ENCODE peak calls at places on chromosomes 13 and 19, in ten cellular contexts. One of them, this sample, is unnamed.

GRCh38 chr13:79044415-79044814 is 361.6 kb downstream of the RBM26 start:
- DNase-seq in stimulated activated CD4-positive, alpha-beta T cell treated with anti-CD3 and anti-CD28 coated beads, Interleukin-2, amount 100 ng/mL, for 48 hours: no peak
- DNase-seq in Right ventricle myocardium superior: no peak
- DNase-seq in lung microvascular endothelial cell: no peak
- DNase-seq in adipocyte: no peak
- DNase-seq in activated CD4-positive, alpha-beta T cell treated with anti-CD3 and anti-CD28 coated beads, Interleukin-2, amount 50 U/mL, for 48 hours: no peak
- DNase-seq in HCT116: no peak
- DNase-seq in body of pancreas: no peak
- DNase-seq in dermis microvascular lymphatic vessel endothelial cell: no peak
- DNase-seq in germinal center: no peak
- DNase-seq in this sample: no peak

GRCh38 chr13:43865892-43866291 is 13.6 kb downstream of the CCDC122 start:
- DNase-seq in germinal center: no peak
- DNase-seq in body of pancreas: no peak
- DNase-seq in stimulated activated CD4-positive, alpha-beta T cell treated with anti-CD3 and anti-CD28 coated beads, Interleukin-2, amount 100 ng/mL, for 48 hours: no peak
- DNase-seq in dermis microvascular lymphatic vessel endothelial cell: no peak
- DNase-seq in activated CD4-positive, alpha-beta T cell treated with anti-CD3 and anti-CD28 coated beads, Interleukin-2, amount 50 U/mL, for 48 hours: no peak
- DNase-seq in HCT116: peak
- DNase-seq in Right ventricle myocardium superior: no peak
- DNase-seq in adipocyte: peak
- DNase-seq in lung microvascular endothelial cell: peak
- DNase-seq in this sample: no peak

GRCh38 chr13:99916366-99917103 is 55.0 kb downstream of the ZIC5 start:
- DNase-seq in germinal center: peak
- DNase-seq in dermis microvascular lymphatic vessel endothelial cell: peak
- DNase-seq in stimulated activated CD4-positive, alpha-beta T cell treated with anti-CD3 and anti-CD28 coated beads, Interleukin-2, amount 100 ng/mL, for 48 hours: no peak
- DNase-seq in activated CD4-positive, alpha-beta T cell treated with anti-CD3 and anti-CD28 coated beads, Interleukin-2, amount 50 U/mL, for 48 hours: no peak
- DNase-seq in HCT116: peak
- DNase-seq in lung microvascular endothelial cell: peak
- DNase-seq in Right ventricle myocardium superior: no peak
- DNase-seq in adipocyte: peak
- DNase-seq in body of pancreas: peak
- DNase-seq in this sample: peak

GRCh38 chr13:76189882-76190519 is 553.9 kb downstream of the LMO7 start:
- DNase-seq in HCT116: no peak
- DNase-seq in body of pancreas: no peak
- DNase-seq in lung microvascular endothelial cell: no peak
- DNase-seq in Right ventricle myocardium superior: peak
- DNase-seq in germinal center: no peak
- DNase-seq in stimulated activated CD4-positive, alpha-beta T cell treated with anti-CD3 and anti-CD28 coated beads, Interleukin-2, amount 100 ng/mL, for 48 hours: no peak
- DNase-seq in activated CD4-positive, alpha-beta T cell treated with anti-CD3 and anti-CD28 coated beads, Interleukin-2, amount 50 U/mL, for 48 hours: no peak
- DNase-seq in dermis microvascular lymphatic vessel endothelial cell: no peak
- DNase-seq in adipocyte: no peak
- DNase-seq in this sample: no peak

GRCh38 chr19:19460258-19460731 is 54.8 kb downstream of the GATAD2A start:
- DNase-seq in activated CD4-positive, alpha-beta T cell treated with anti-CD3 and anti-CD28 coated beads, Interleukin-2, amount 50 U/mL, for 48 hours: peak
- DNase-seq in body of pancreas: no peak
- DNase-seq in lung microvascular endothelial cell: no peak
- DNase-seq in germinal center: no peak
- DNase-seq in Right ventricle myocardium superior: no peak
- DNase-seq in dermis microvascular lymphatic vessel endothelial cell: no peak
- DNase-seq in HCT116: no peak
- DNase-seq in stimulated activated CD4-positive, alpha-beta T cell treated with anti-CD3 and anti-CD28 coated beads, Interleukin-2, amount 100 ng/mL, for 48 hours: no peak
- DNase-seq in adipocyte: no peak
- DNase-seq in this sample: no peak

GRCh38 chr13:97855570-97855970 is 97.9 kb upstream of the IPO5 start:
- DNase-seq in Right ventricle myocardium superior: no peak
- DNase-seq in dermis microvascular lymphatic vessel endothelial cell: peak
- DNase-seq in stimulated activated CD4-positive, alpha-beta T cell treated with anti-CD3 and anti-CD28 coated beads, Interleukin-2, amount 100 ng/mL, for 48 hours: peak
- DNase-seq in activated CD4-positive, alpha-beta T cell treated with anti-CD3 and anti-CD28 coated beads, Interleukin-2, amount 50 U/mL, for 48 hours: no peak
- DNase-seq in body of pancreas: peak
- DNase-seq in adipocyte: peak
- DNase-seq in lung microvascular endothelial cell: peak
- DNase-seq in HCT116: peak
- DNase-seq in germinal center: peak
- DNase-seq in this sample: peak

GRCh38 chr19:58350001-58350801 is 3.1 kb downstream of the A1BG start:
- DNase-seq in HCT116: no peak
- DNase-seq in germinal center: no peak
- DNase-seq in dermis microvascular lymphatic vessel endothelial cell: no peak
- DNase-seq in stimulated activated CD4-positive, alpha-beta T cell treated with anti-CD3 and anti-CD28 coated beads, Interleukin-2, amount 100 ng/mL, for 48 hours: no peak
- DNase-seq in lung microvascular endothelial cell: peak
- DNase-seq in adipocyte: no peak
- DNase-seq in Right ventricle myocardium superior: peak
- DNase-seq in body of pancreas: no peak
- DNase-seq in activated CD4-positive, alpha-beta T cell treated with anti-CD3 and anti-CD28 coated beads, Interleukin-2, amount 50 U/mL, for 48 hours: no peak
- DNase-seq in this sample: no peak

GRCh38 chr19:10501971-10502523 is 1.1 kb downstream of the KEAP1 start:
- DNase-seq in stimulated activated CD4-positive, alpha-beta T cell treated with anti-CD3 and anti-CD28 coated beads, Interleukin-2, amount 100 ng/mL, for 48 hours: peak
- DNase-seq in lung microvascular endothelial cell: peak
- DNase-seq in germinal center: peak
- DNase-seq in activated CD4-positive, alpha-beta T cell treated with anti-CD3 and anti-CD28 coated beads, Interleukin-2, amount 50 U/mL, for 48 hours: peak
- DNase-seq in adipocyte: peak
- DNase-seq in body of pancreas: peak
- DNase-seq in HCT116: no peak
- DNase-seq in dermis microvascular lymphatic vessel endothelial cell: no peak
- DNase-seq in Right ventricle myocardium superior: peak
- DNase-seq in this sample: peak

GRCh38 chr13:39370554-39370953 is 232.4 kb downstream of the LHFPL6 start:
- DNase-seq in HCT116: no peak
- DNase-seq in lung microvascular endothelial cell: no peak
- DNase-seq in Right ventricle myocardium superior: peak
- DNase-seq in activated CD4-positive, alpha-beta T cell treated with anti-CD3 and anti-CD28 coated beads, Interleukin-2, amount 50 U/mL, for 48 hours: no peak
- DNase-seq in germinal center: no peak
- DNase-seq in stimulated activated CD4-positive, alpha-beta T cell treated with anti-CD3 and anti-CD28 coated beads, Interleukin-2, amount 100 ng/mL, for 48 hours: no peak
- DNase-seq in adipocyte: peak
- DNase-seq in body of pancreas: no peak
- DNase-seq in dermis microvascular lymphatic vessel endothelial cell: no peak
- DNase-seq in this sample: peak

GRCh38 chr13:100392709-100393630 is 195.6 kb downstream of the GGACT start:
- DNase-seq in body of pancreas: peak
- DNase-seq in germinal center: no peak
- DNase-seq in stimulated activated CD4-positive, alpha-beta T cell treated with anti-CD3 and anti-CD28 coated beads, Interleukin-2, amount 100 ng/mL, for 48 hours: peak
- DNase-seq in Right ventricle myocardium superior: no peak
- DNase-seq in lung microvascular endothelial cell: peak
- DNase-seq in activated CD4-positive, alpha-beta T cell treated with anti-CD3 and anti-CD28 coated beads, Interleukin-2, amount 50 U/mL, for 48 hours: peak
- DNase-seq in adipocyte: peak
- DNase-seq in HCT116: peak
- DNase-seq in dermis microvascular lymphatic vessel endothelial cell: peak
- DNase-seq in this sample: peak

GRCh38 chr13:34172048-34172447 is 354.1 kb downstream of the RFC3 start:
- DNase-seq in HCT116: no peak
- DNase-seq in stimulated activated CD4-positive, alpha-beta T cell treated with anti-CD3 and anti-CD28 coated beads, Interleukin-2, amount 100 ng/mL, for 48 hours: no peak
- DNase-seq in activated CD4-positive, alpha-beta T cell treated with anti-CD3 and anti-CD28 coated beads, Interleukin-2, amount 50 U/mL, for 48 hours: no peak
- DNase-seq in germinal center: no peak
- DNase-seq in Right ventricle myocardium superior: no peak
- DNase-seq in adipocyte: no peak
- DNase-seq in body of pancreas: no peak
- DNase-seq in dermis microvascular lymphatic vessel endothelial cell: no peak
- DNase-seq in lung microvascular endothelial cell: no peak
- DNase-seq in this sample: no peak

GRCh38 chr19:5664515-5664914 is 15.8 kb downstream of the MICOS13 start:
- DNase-seq in body of pancreas: no peak
- DNase-seq in germinal center: no peak
- DNase-seq in adipocyte: no peak
- DNase-seq in HCT116: no peak
- DNase-seq in activated CD4-positive, alpha-beta T cell treated with anti-CD3 and anti-CD28 coated beads, Interleukin-2, amount 50 U/mL, for 48 hours: no peak
- DNase-seq in lung microvascular endothelial cell: no peak
- DNase-seq in dermis microvascular lymphatic vessel endothelial cell: no peak
- DNase-seq in Right ventricle myocardium superior: no peak
- DNase-seq in stimulated activated CD4-positive, alpha-beta T cell treated with anti-CD3 and anti-CD28 coated beads, Interleukin-2, amount 100 ng/mL, for 48 hours: no peak
- DNase-seq in this sample: no peak

GRCh38 chr19:290539-291521 is at the start of gene PLPP2:
- DNase-seq in dermis microvascular lymphatic vessel endothelial cell: no peak
- DNase-seq in body of pancreas: peak
- DNase-seq in lung microvascular endothelial cell: peak
- DNase-seq in adipocyte: peak
- DNase-seq in activated CD4-positive, alpha-beta T cell treated with anti-CD3 and anti-CD28 coated beads, Interleukin-2, amount 50 U/mL, for 48 hours: no peak
- DNase-seq in HCT116: no peak
- DNase-seq in germinal center: no peak
- DNase-seq in Right ventricle myocardium superior: peak
- DNase-seq in stimulated activated CD4-positive, alpha-beta T cell treated with anti-CD3 and anti-CD28 coated beads, Interleukin-2, amount 100 ng/mL, for 48 hours: no peak
- DNase-seq in this sample: no peak

GRCh38 chr19:41792513-41793413 is 3.6 kb upstream of the CEACAM3 start:
- DNase-seq in dermis microvascular lymphatic vessel endothelial cell: peak
- DNase-seq in body of pancreas: peak
- DNase-seq in adipocyte: peak
- DNase-seq in lung microvascular endothelial cell: peak
- DNase-seq in activated CD4-positive, alpha-beta T cell treated with anti-CD3 and anti-CD28 coated beads, Interleukin-2, amount 50 U/mL, for 48 hours: peak
- DNase-seq in stimulated activated CD4-positive, alpha-beta T cell treated with anti-CD3 and anti-CD28 coated beads, Interleukin-2, amount 100 ng/mL, for 48 hours: peak
- DNase-seq in germinal center: peak
- DNase-seq in Right ventricle myocardium superior: peak
- DNase-seq in HCT116: peak
- DNase-seq in this sample: peak

GRCh38 chr19:46748325-46749109 is 2.3 kb upstream of the STRN4 start:
- DNase-seq in HCT116: no peak
- DNase-seq in lung microvascular endothelial cell: peak
- DNase-seq in dermis microvascular lymphatic vessel endothelial cell: peak
- DNase-seq in stimulated activated CD4-positive, alpha-beta T cell treated with anti-CD3 and anti-CD28 coated beads, Interleukin-2, amount 100 ng/mL, for 48 hours: peak
- DNase-seq in Right ventricle myocardium superior: peak
- DNase-seq in body of pancreas: peak
- DNase-seq in adipocyte: peak
- DNase-seq in germinal center: peak
- DNase-seq in activated CD4-positive, alpha-beta T cell treated with anti-CD3 and anti-CD28 coated beads, Interleukin-2, amount 50 U/mL, for 48 hours: peak
- DNase-seq in this sample: peak

GRCh38 chr19:7507884-7508283 is 8.0 kb upstream of the ZNF358 start:
- DNase-seq in lung microvascular endothelial cell: peak
- DNase-seq in HCT116: peak
- DNase-seq in activated CD4-positive, alpha-beta T cell treated with anti-CD3 and anti-CD28 coated beads, Interleukin-2, amount 50 U/mL, for 48 hours: peak
- DNase-seq in adipocyte: peak
- DNase-seq in dermis microvascular lymphatic vessel endothelial cell: no peak
- DNase-seq in Right ventricle myocardium superior: peak
- DNase-seq in stimulated activated CD4-positive, alpha-beta T cell treated with anti-CD3 and anti-CD28 coated beads, Interleukin-2, amount 100 ng/mL, for 48 hours: no peak
- DNase-seq in body of pancreas: peak
- DNase-seq in germinal center: no peak
- DNase-seq in this sample: peak

GRCh38 chr19:49564616-49565045 is 15.7 kb downstream of the NOSIP start:
- DNase-seq in Right ventricle myocardium superior: no peak
- DNase-seq in HCT116: no peak
- DNase-seq in germinal center: no peak
- DNase-seq in body of pancreas: no peak
- DNase-seq in lung microvascular endothelial cell: no peak
- DNase-seq in stimulated activated CD4-positive, alpha-beta T cell treated with anti-CD3 and anti-CD28 coated beads, Interleukin-2, amount 100 ng/mL, for 48 hours: no peak
- DNase-seq in adipocyte: no peak
- DNase-seq in activated CD4-positive, alpha-beta T cell treated with anti-CD3 and anti-CD28 coated beads, Interleukin-2, amount 50 U/mL, for 48 hours: no peak
- DNase-seq in dermis microvascular lymphatic vessel endothelial cell: no peak
- DNase-seq in this sample: no peak

GRCh38 chr13:49540552-49540951 is 44.8 kb downstream of the PHF11 start:
- DNase-seq in activated CD4-positive, alpha-beta T cell treated with anti-CD3 and anti-CD28 coated beads, Interleukin-2, amount 50 U/mL, for 48 hours: no peak
- DNase-seq in stimulated activated CD4-positive, alpha-beta T cell treated with anti-CD3 and anti-CD28 coated beads, Interleukin-2, amount 100 ng/mL, for 48 hours: no peak
- DNase-seq in adipocyte: peak
- DNase-seq in HCT116: no peak
- DNase-seq in lung microvascular endothelial cell: peak
- DNase-seq in body of pancreas: no peak
- DNase-seq in germinal center: no peak
- DNase-seq in Right ventricle myocardium superior: no peak
- DNase-seq in dermis microvascular lymphatic vessel endothelial cell: peak
- DNase-seq in this sample: no peak

GRCh38 chr19:38388310-38389100 is at the start of gene SPRED3:
- DNase-seq in Right ventricle myocardium superior: no peak
- DNase-seq in HCT116: no peak
- DNase-seq in germinal center: peak
- DNase-seq in activated CD4-positive, alpha-beta T cell treated with anti-CD3 and anti-CD28 coated beads, Interleukin-2, amount 50 U/mL, for 48 hours: no peak
- DNase-seq in lung microvascular endothelial cell: no peak
- DNase-seq in dermis microvascular lymphatic vessel endothelial cell: no peak
- DNase-seq in adipocyte: peak
- DNase-seq in stimulated activated CD4-positive, alpha-beta T cell treated with anti-CD3 and anti-CD28 coated beads, Interleukin-2, amount 100 ng/mL, for 48 hours: no peak
- DNase-seq in body of pancreas: peak
- DNase-seq in this sample: no peak

GRCh38 chr19:36245210-36246005 is 30.5 kb downstream of the ZNF146 start:
- DNase-seq in HCT116: no peak
- DNase-seq in germinal center: peak
- DNase-seq in body of pancreas: no peak
- DNase-seq in dermis microvascular lymphatic vessel endothelial cell: no peak
- DNase-seq in adipocyte: peak
- DNase-seq in lung microvascular endothelial cell: no peak
- DNase-seq in stimulated activated CD4-positive, alpha-beta T cell treated with anti-CD3 and anti-CD28 coated beads, Interleukin-2, amount 100 ng/mL, for 48 hours: no peak
- DNase-seq in Right ventricle myocardium superior: no peak
- DNase-seq in activated CD4-positive, alpha-beta T cell treated with anti-CD3 and anti-CD28 coated beads, Interleukin-2, amount 50 U/mL, for 48 hours: no peak
- DNase-seq in this sample: peak

GRCh38 chr19:10259162-10259905 is 7.3 kb downstream of the MRPL4 start:
- DNase-seq in adipocyte: peak
- DNase-seq in germinal center: peak
- DNase-seq in HCT116: peak
- DNase-seq in Right ventricle myocardium superior: peak
- DNase-seq in lung microvascular endothelial cell: peak
- DNase-seq in dermis microvascular lymphatic vessel endothelial cell: peak
- DNase-seq in activated CD4-positive, alpha-beta T cell treated with anti-CD3 and anti-CD28 coated beads, Interleukin-2, amount 50 U/mL, for 48 hours: peak
- DNase-seq in stimulated activated CD4-positive, alpha-beta T cell treated with anti-CD3 and anti-CD28 coated beads, Interleukin-2, amount 100 ng/mL, for 48 hours: peak
- DNase-seq in body of pancreas: peak
- DNase-seq in this sample: peak

GRCh38 chr19:10922638-10923014 is 5.8 kb downstream of the YIPF2 start:
- DNase-seq in activated CD4-positive, alpha-beta T cell treated with anti-CD3 and anti-CD28 coated beads, Interleukin-2, amount 50 U/mL, for 48 hours: no peak
- DNase-seq in body of pancreas: no peak
- DNase-seq in HCT116: no peak
- DNase-seq in Right ventricle myocardium superior: peak
- DNase-seq in adipocyte: no peak
- DNase-seq in dermis microvascular lymphatic vessel endothelial cell: no peak
- DNase-seq in germinal center: no peak
- DNase-seq in lung microvascular endothelial cell: no peak
- DNase-seq in stimulated activated CD4-positive, alpha-beta T cell treated with anti-CD3 and anti-CD28 coated beads, Interleukin-2, amount 100 ng/mL, for 48 hours: no peak
- DNase-seq in this sample: no peak

GRCh38 chr13:33459702-33460101 is 174.1 kb upstream of the STARD13 start:
- DNase-seq in Right ventricle myocardium superior: no peak
- DNase-seq in germinal center: no peak
- DNase-seq in body of pancreas: no peak
- DNase-seq in dermis microvascular lymphatic vessel endothelial cell: no peak
- DNase-seq in adipocyte: no peak
- DNase-seq in activated CD4-positive, alpha-beta T cell treated with anti-CD3 and anti-CD28 coated beads, Interleukin-2, amount 50 U/mL, for 48 hours: no peak
- DNase-seq in lung microvascular endothelial cell: no peak
- DNase-seq in HCT116: no peak
- DNase-seq in stimulated activated CD4-positive, alpha-beta T cell treated with anti-CD3 and anti-CD28 coated beads, Interleukin-2, amount 100 ng/mL, for 48 hours: no peak
- DNase-seq in this sample: no peak

GRCh38 chr19:42548545-42548944 is 20.3 kb upstream of the CEACAM1 start:
- DNase-seq in body of pancreas: no peak
- DNase-seq in activated CD4-positive, alpha-beta T cell treated with anti-CD3 and anti-CD28 coated beads, Interleukin-2, amount 50 U/mL, for 48 hours: no peak
- DNase-seq in germinal center: no peak
- DNase-seq in dermis microvascular lymphatic vessel endothelial cell: no peak
- DNase-seq in HCT116: no peak
- DNase-seq in lung microvascular endothelial cell: no peak
- DNase-seq in Right ventricle myocardium superior: no peak
- DNase-seq in adipocyte: no peak
- DNase-seq in stimulated activated CD4-positive, alpha-beta T cell treated with anti-CD3 and anti-CD28 coated beads, Interleukin-2, amount 100 ng/mL, for 48 hours: no peak
- DNase-seq in this sample: no peak

GRCh38 chr13:37775871-37776270 is 93.7 kb downstream of the TRPC4 start:
- DNase-seq in germinal center: no peak
- DNase-seq in lung microvascular endothelial cell: no peak
- DNase-seq in body of pancreas: no peak
- DNase-seq in stimulated activated CD4-positive, alpha-beta T cell treated with anti-CD3 and anti-CD28 coated beads, Interleukin-2, amount 100 ng/mL, for 48 hours: no peak
- DNase-seq in Right ventricle myocardium superior: no peak
- DNase-seq in adipocyte: no peak
- DNase-seq in dermis microvascular lymphatic vessel endothelial cell: no peak
- DNase-seq in activated CD4-positive, alpha-beta T cell treated with anti-CD3 and anti-CD28 coated beads, Interleukin-2, amount 50 U/mL, for 48 hours: no peak
- DNase-seq in HCT116: no peak
- DNase-seq in this sample: no peak

GRCh38 chr13:50587122-50587521 is 256.4 kb downstream of the DLEU7 start:
- DNase-seq in dermis microvascular lymphatic vessel endothelial cell: no peak
- DNase-seq in HCT116: no peak
- DNase-seq in body of pancreas: no peak
- DNase-seq in germinal center: peak
- DNase-seq in stimulated activated CD4-positive, alpha-beta T cell treated with anti-CD3 and anti-CD28 coated beads, Interleukin-2, amount 100 ng/mL, for 48 hours: no peak
- DNase-seq in Right ventricle myocardium superior: no peak
- DNase-seq in activated CD4-positive, alpha-beta T cell treated with anti-CD3 and anti-CD28 coated beads, Interleukin-2, amount 50 U/mL, for 48 hours: no peak
- DNase-seq in adipocyte: no peak
- DNase-seq in lung microvascular endothelial cell: no peak
- DNase-seq in this sample: no peak

GRCh38 chr13:36966404-36966803 is 32.7 kb downstream of the ALG5 start:
- DNase-seq in lung microvascular endothelial cell: no peak
- DNase-seq in germinal center: no peak
- DNase-seq in body of pancreas: no peak
- DNase-seq in adipocyte: peak
- DNase-seq in dermis microvascular lymphatic vessel endothelial cell: no peak
- DNase-seq in activated CD4-positive, alpha-beta T cell treated with anti-CD3 and anti-CD28 coated beads, Interleukin-2, amount 50 U/mL, for 48 hours: no peak
- DNase-seq in stimulated activated CD4-positive, alpha-beta T cell treated with anti-CD3 and anti-CD28 coated beads, Interleukin-2, amount 100 ng/mL, for 48 hours: no peak
- DNase-seq in HCT116: no peak
- DNase-seq in Right ventricle myocardium superior: no peak
- DNase-seq in this sample: no peak

GRCh38 chr13:68927387-68928026 is 1180.1 kb upstream of the ATXN8OS start:
- DNase-seq in HCT116: peak
- DNase-seq in lung microvascular endothelial cell: peak
- DNase-seq in germinal center: no peak
- DNase-seq in adipocyte: no peak
- DNase-seq in dermis microvascular lymphatic vessel endothelial cell: no peak
- DNase-seq in body of pancreas: peak
- DNase-seq in Right ventricle myocardium superior: no peak
- DNase-seq in stimulated activated CD4-positive, alpha-beta T cell treated with anti-CD3 and anti-CD28 coated beads, Interleukin-2, amount 100 ng/mL, for 48 hours: no peak
- DNase-seq in activated CD4-positive, alpha-beta T cell treated with anti-CD3 and anti-CD28 coated beads, Interleukin-2, amount 50 U/mL, for 48 hours: no peak
- DNase-seq in this sample: peak

This sample was measured in cerebellar cortex.